ENCODE peak calls at places on chromosome 11, in six cellular contexts. Z is HCT116; N is mucosa of descending colon; W is adrenal gland; S is endodermal cell; M is CD8-positive, alpha-beta T cell. J is an unnamed sample. For H3K4me1, the result is how much of the 10 kb centered on the place peaks cover.

GRCh38 chr11:93329936-93330445 is 551 bp upstream of the DEUP1 start:
- DNase-seq in M (no peak), W (peak), N (peak), Z (no peak), S (peak), J (no peak)

GRCh38 chr11:131899954-131900580 is 529.7 kb downstream of the NTM start:
- DNase-seq in Z (no peak), S (no peak), W (no peak), M (no peak), N (no peak), J (no peak)

GRCh38 chr11:34610324-34611041 is 10.4 kb upstream of the EHF start:
- DNase-seq in M (no peak), S (no peak), N (no peak), Z (no peak), W (no peak), J (no peak)

GRCh38 chr11:75524576-75525432 is 937 bp downstream of the GDPD5 start:
- DNase-seq in Z (no peak), S (peak), W (no peak), M (peak), N (peak), J (peak)

GRCh38 chr11:35236667-35237003 is 97.7 kb downstream of the CD44 start:
- DNase-seq in S (no peak), Z (no peak), W (no peak), M (no peak), N (no peak), J (no peak)

GRCh38 chr11:2816941-2817421 is 68.6 kb downstream of the CDKN1C start:
- DNase-seq in S (no peak), W (no peak), N (no peak), Z (no peak), M (no peak), J (no peak)

GRCh38 chr11:7442588-7443215 is 42.6 kb upstream of the OLFML1 start:
- DNase-seq in N (peak), M (peak), S (peak), W (peak), Z (peak), J (no peak)

GRCh38 chr11:65547446-65548125 is 10.6 kb downstream of the LTBP3 start:
- DNase-seq in W (no peak), S (peak), N (no peak), Z (no peak), M (peak), J (no peak)

GRCh38 chr11:94876645-94877445 is 96.5 kb downstream of the CWC15 start:
- DNase-seq in S (peak), N (peak), Z (peak), W (peak), M (no peak), J (peak)

GRCh38 chr11:115941044-115941443 is 436.8 kb upstream of the CADM1 start:
- DNase-seq in Z (no peak), W (no peak), M (no peak), S (no peak), N (no peak), J (no peak)

GRCh38 chr11:71429701-71430100 is 18.5 kb downstream of the DHCR7 start:
- DNase-seq in Z (no peak), M (no peak), W (no peak), S (no peak), N (no peak), J (no peak)

DNA sequence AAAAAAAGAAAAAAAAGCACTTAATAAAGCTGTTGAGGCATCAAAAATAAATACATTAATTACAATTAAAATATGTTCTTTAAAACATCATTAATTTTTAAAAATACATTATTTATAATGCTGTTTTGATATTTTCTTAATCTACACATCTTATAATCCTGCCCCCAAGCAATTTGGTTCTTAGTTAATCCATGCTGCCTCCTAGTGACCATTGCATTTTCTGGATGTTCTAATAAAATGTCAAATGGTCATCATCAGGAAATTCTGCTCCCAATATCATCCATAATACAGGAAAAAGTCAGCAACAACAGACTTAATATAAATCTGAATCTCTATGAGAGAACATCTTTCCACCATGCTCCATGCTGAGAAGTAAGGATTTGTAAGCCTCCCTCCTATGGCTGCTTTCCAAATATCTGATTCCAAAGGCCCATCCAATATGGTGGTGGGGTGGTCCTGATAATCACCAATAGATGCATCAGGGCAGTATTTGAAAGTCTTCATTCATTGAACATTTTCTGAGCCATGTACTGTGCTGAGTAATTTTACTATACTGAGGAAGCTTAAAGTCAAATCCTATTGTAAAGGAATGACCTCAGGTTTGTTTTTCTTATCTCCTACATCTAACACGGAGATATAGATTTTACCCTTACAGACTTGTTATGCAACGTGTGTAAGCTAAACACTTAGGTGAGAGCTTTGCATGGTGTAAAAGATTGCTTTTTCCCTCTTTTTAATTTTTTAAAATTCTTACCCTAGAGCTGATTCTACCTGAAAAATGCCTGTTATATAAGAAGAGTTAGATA is 124.7 kb upstream of the BMAL1 start:
- DNase-seq in N (peak), S (no peak), W (no peak), Z (no peak), M (no peak), J (no peak)
- TF ChIP-seq CTCF in N (no peak), S (peak), W (peak), Z (peak), M (no peak), J (no peak)

DNA sequence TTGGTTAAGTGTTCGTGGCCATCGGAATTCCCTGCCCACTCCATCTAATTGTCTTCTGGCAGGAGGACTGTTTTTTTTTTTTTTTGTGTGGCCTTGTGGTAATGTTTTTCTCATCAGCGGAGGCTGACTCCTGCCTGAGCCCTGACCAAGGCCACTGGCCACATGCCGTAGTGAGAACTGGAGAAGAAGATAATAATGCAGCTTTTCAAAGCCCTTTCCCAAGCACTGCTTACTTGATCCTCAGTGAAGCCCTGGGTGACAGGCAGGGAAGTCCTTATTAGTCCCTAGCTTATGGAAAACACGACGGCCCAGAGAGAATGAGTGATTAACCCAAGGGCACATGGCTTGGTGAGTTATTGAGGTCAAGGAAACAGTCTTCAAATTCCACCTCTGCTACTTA is 71.2 kb downstream of the ADM start:
- DNase-seq in Z (no peak), W (peak), M (no peak), N (no peak), S (no peak), J (no peak)
- H3K4me1 ChIP-seq in Z (under half), W (half or more), M (under half), N (under half), S (under half), J (under half)

GRCh38 chr11:61617515-61617914 is 36.6 kb upstream of the SYT7 start:
- DNase-seq in N (no peak), W (no peak), M (no peak), Z (no peak), S (no peak), J (no peak)
- TF ChIP-seq CTCF in N (no peak), W (no peak), M (no peak), Z (peak), S (peak), J (no peak)

GRCh38 chr11:118619444-118620205 is 12.2 kb downstream of the PHLDB1 start:
- DNase-seq in N (no peak), W (peak), Z (no peak), M (no peak), S (no peak), J (no peak)
- H3K4me1 ChIP-seq in N (under half), W (half or more), Z (half or more), M (under half), S (under half), J (half or more)

GRCh38 chr11:83157755-83158473 is 983 bp downstream of the PCF11 start:
- DNase-seq in N (peak), M (peak), Z (no peak), W (peak), S (peak), J (peak)
- TF ChIP-seq CTCF in N (no peak), M (no peak), Z (no peak), W (no peak), S (no peak), J (no peak)

DNA sequence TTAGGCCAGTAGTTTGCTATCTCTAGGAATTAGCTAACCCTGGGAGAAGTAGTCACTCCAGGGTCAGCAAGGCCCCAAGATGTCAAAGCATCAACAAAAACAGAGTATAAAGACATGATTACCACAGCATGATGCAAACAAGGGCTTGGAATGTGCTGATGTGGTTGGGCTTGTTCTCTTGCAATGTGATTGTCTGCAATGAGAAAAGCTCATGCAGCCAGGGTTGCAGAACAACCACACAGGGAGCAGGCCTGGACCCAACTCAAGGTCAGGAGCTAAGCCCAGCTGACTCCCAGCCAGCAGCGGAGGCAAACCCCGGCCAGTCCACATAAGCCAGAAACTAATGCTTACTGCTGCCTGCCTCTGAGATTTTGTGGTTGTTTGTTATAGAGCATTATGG is 132.4 kb upstream of the ZC3H12C start:
- DNase-seq in W (peak), S (peak), N (peak), Z (no peak), M (no peak), J (no peak)
- H3K4me1 ChIP-seq in W (under half), S (under half), N (under half), Z (under half), M (under half), J (under half)

DNA sequence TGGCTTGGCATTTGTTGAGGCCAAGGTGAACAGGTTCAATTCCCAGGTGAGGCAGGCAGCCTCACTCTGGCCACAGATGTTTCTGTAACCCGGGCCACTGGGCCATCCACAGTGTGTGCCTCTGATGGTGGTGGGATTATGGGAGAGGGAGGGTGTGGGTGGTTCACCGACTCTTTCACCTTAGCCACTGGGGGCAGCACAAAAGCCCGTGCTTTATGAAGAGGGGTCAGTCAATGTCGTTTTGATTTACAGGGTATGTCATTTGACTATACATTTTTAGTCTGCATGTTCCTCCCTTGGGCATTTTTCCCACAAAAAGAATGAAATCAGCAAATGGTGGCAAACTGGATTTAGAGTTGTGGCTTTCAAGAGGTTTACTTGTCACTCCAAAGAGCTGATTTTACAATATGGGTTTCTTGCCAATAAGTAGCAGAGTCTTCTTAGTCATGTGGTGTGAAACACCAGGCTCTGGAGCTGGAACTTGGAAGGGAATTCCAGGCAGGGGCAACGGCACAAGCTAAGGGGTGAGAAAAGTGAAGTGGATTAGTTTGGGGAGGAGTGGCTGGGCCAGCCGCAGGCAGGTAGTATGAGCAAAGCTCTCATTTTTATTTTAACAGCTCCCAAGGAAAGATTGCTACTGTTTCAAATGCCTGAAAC is 217.8 kb upstream of the ZBED5 start:
- DNase-seq in M (no peak), W (no peak), Z (no peak), N (no peak), S (peak), J (no peak)
- TF ChIP-seq CTCF in M (no peak), W (no peak), Z (no peak), N (no peak), S (peak), J (no peak)

GRCh38 chr11:119754656-119755350 is 25.8 kb upstream of the NECTIN1 start:
- DNase-seq in Z (no peak), M (no peak), W (no peak), S (no peak), N (no peak), J (no peak)
- H3K4me1 ChIP-seq in Z (under half), M (under half), W (under half), S (under half), N (under half), J (under half)

DNA sequence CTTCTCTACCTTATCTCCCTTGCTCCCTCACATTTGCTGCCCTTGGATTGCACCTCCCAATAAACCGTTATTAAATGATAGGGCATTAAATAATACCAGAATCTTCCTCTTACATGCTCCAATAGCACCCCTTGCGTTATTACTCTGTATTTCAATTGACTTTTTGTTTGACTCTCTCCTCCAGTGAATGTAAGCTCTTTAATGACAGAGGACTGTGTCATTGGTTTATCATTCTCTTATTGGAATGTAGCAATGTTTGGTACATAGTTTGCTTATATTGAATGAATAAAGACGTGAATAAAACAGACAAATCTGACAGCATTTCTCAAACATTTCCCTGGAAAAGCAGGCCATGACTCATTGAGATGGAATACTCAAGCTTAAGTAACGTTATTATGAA is 8.7 kb upstream of the MPEG1 start:
- DNase-seq in M (no peak), N (no peak), Z (no peak), W (no peak), S (no peak), J (no peak)
- TF ChIP-seq CTCF in M (no peak), N (no peak), Z (no peak), W (no peak), S (no peak), J (no peak)